ENCODE peak calls at places on chromosome X, in six cellular contexts. R, C, G, O, N and D are unnamed samples.

GRCh38 chrX:40757058-40757457 is 21.7 kb upstream of the MED14 start:
- DNase-seq in N (no peak), R (no peak), G (no peak), C (no peak), O (no peak), D (no peak)

GRCh38 chrX:153967536-153968214 is 3.9 kb downstream of the HCFC1 start:
- DNase-seq in N (no peak), R (no peak), O (no peak), G (no peak), C (no peak), D (no peak)

GRCh38 chrX:110418857-110419249 is 60.2 kb downstream of the RTL9 start:
- DNase-seq in N (no peak), O (no peak), R (no peak), G (no peak), C (no peak), D (no peak)

GRCh38 chrX:7233632-7234406 is 85.9 kb upstream of the PUDP start:
- DNase-seq in O (peak; percentile 0), G (no peak), N (no peak), C (no peak), R (no peak), D (no peak)

GRCh38 chrX:126509917-126510316 is 42.7 kb downstream of the DCAF12L1 start:
- DNase-seq in R (no peak), N (no peak), G (no peak), O (no peak), C (no peak), D (no peak)

GRCh38 chrX:148389629-148390028 is 110.8 kb upstream of the AFF2 start:
- DNase-seq in R (no peak), C (no peak), G (no peak), N (no peak), O (no peak), D (no peak)

GRCh38 chrX:19513383-19513782 is 1.9 kb downstream of the MAP3K15 start:
- DNase-seq in N (no peak), R (peak; percentile 45), G (no peak), C (no peak), O (no peak), D (no peak)

GRCh38 chrX:72255445-72255844 is 16.6 kb upstream of the ERCC6L start:
- DNase-seq in G (no peak), C (no peak), O (no peak), R (peak; percentile 67), N (no peak), D (no peak)

GRCh38 chrX:75547783-75548182 is 24.9 kb upstream of the ZDHHC15 start:
- DNase-seq in C (peak; percentile 70), N (no peak), O (peak; percentile 1), R (peak; percentile 71), G (no peak), D (peak; percentile 23)

GRCh38 chrX:103913356-103914020 is 48.9 kb upstream of the TMSB15B start:
- DNase-seq in C (no peak), G (no peak), O (peak; percentile 11), R (no peak), N (no peak), D (no peak)

GRCh38 chrX:20432746-20433374 is 166.2 kb upstream of the RPS6KA3 start:
- DNase-seq in C (no peak), N (no peak), G (no peak), R (no peak), O (no peak), D (no peak)

GRCh38 chrX:109839694-109840358 is 106.8 kb upstream of the ACSL4 start:
- DNase-seq in C (peak; percentile 66), O (no peak), G (no peak), R (no peak), N (no peak), D (peak; percentile 19)

GRCh38 chrX:73831500-73831899 is 268.5 kb downstream of the CHIC1 start:
- DNase-seq in C (no peak), O (no peak), R (no peak), N (no peak), G (no peak), D (no peak)

GRCh38 chrX:153874366-153875125 is 11.4 kb downstream of the L1CAM start:
- DNase-seq in O (no peak), N (no peak), R (no peak), G (no peak), C (no peak), D (no peak)

GRCh38 chrX:45668686-45669443 is 468.2 kb upstream of the DIPK2B start:
- DNase-seq in C (no peak), O (peak; percentile 90), N (no peak), R (no peak), G (peak; percentile 79), D (no peak)

GRCh38 chrX:34546366-34546765 is 110.7 kb downstream of the TMEM47 start:
- DNase-seq in G (no peak), C (no peak), N (no peak), R (no peak), O (no peak), D (no peak)

GRCh38 chrX:8845060-8845459 is 43.9 kb upstream of the FAM9A start:
- DNase-seq in R (no peak), G (no peak), C (no peak), O (peak; percentile 17), N (no peak), D (no peak)

GRCh38 chrX:1316527-1316926 is 20.1 kb upstream of the IL3RA start:
- DNase-seq in R (peak; percentile 89), O (no peak), G (no peak), N (no peak), C (peak; percentile 83), D (peak; percentile 75)

GRCh38 chrX:703466-704210 is 73.0 kb downstream of the SHOX start:
- DNase-seq in R (no peak), G (no peak), O (peak; percentile 60), N (no peak), C (no peak), D (no peak)

GRCh38 chrX:3161686-3162085 is 120.4 kb downstream of the ARSF start:
- DNase-seq in G (no peak), O (peak; percentile 60), N (no peak), C (no peak), R (no peak), D (no peak)

GRCh38 chrX:110036162-110037033 is 33.5 kb downstream of the TMEM164 start:
- DNase-seq in C (no peak), O (no peak), G (no peak), R (no peak), N (no peak), D (no peak)

GRCh38 chrX:23373129-23373804 is 38.6 kb downstream of the PTCHD1 start:
- DNase-seq in O (peak; percentile 26), G (peak; percentile 21), N (no peak), C (no peak), R (no peak), D (no peak)

GRCh38 chrX:39398215-39398972 is 597.1 kb downstream of the MID1IP1 start:
- DNase-seq in G (no peak), N (no peak), C (no peak), O (no peak), R (peak; percentile 44), D (no peak)

GRCh38 chrX:11768039-11768438 is 10.0 kb downstream of the MSL3 start:
- DNase-seq in R (no peak), C (no peak), N (no peak), G (no peak), O (no peak), D (no peak)

GRCh38 chrX:77668391-77669237 is 117.4 kb downstream of the ATRX start:
- DNase-seq in N (no peak), O (peak; percentile 9), R (no peak), C (no peak), G (no peak), D (no peak)

GRCh38 chrX:110284159-110284558 is 33.7 kb downstream of the AMMECR1 start:
- DNase-seq in O (peak; percentile 92), G (peak; percentile 54), R (no peak), C (no peak), N (no peak), D (no peak)

GRCh38 chrX:48597353-48598264 is at the start of gene WDR13:
- DNase-seq in N (peak; percentile 84), O (peak; percentile 94), C (peak; percentile 95), R (peak; percentile 93), G (peak; percentile 86), D (peak; percentile 92)

GRCh38 chrX:22126311-22126710 is 94.2 kb downstream of the PHEX start:
- DNase-seq in C (no peak), R (no peak), N (no peak), O (no peak), G (no peak), D (no peak)

GRCh38 chrX:131854586-131854985 is 168.5 kb upstream of the STK26 start:
- DNase-seq in C (no peak), G (no peak), N (no peak), O (peak; percentile 1), R (no peak), D (no peak)
- TF ChIP-seq CTCF in C (peak; percentile 17), G (peak; percentile 7), N (peak; percentile 55), O (peak; percentile 11), R (no peak), D (no peak)

GRCh38 chrX:150352114-150352513 is 11.0 kb upstream of the MAMLD1 start:
- DNase-seq in G (no peak), N (no peak), O (peak; percentile 42), C (no peak), R (no peak), D (no peak)

GRCh38 chrX:150352581-150352980 is 10.5 kb upstream of the MAMLD1 start:
- DNase-seq in O (no peak), G (no peak), N (no peak), R (no peak), C (no peak), D (no peak)

GRCh38 chrX:150347471-150347870 is 15.6 kb upstream of the MAMLD1 start:
- DNase-seq in C (peak; percentile 27), G (no peak), O (no peak), N (no peak), R (no peak), D (no peak)

DNA sequence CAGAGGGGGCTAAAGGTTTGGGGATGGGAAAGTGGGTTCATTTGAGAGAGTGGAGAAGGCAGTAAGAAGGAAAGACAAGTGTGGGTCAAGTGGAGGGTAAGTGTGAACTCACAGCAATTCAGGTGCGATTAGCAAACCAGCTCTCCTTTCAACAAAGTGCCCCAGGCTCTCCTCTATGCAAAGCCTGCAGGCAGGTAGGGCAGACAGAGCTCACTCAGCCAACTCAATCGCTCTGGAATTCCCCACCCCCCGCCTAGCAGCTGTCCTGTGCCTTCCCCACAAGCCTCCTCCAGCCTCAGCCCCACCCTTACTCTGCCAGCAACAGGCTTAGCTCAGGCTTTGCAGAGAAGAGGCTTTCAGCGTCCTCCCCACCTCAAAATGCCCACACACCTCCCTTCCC is 14.8 kb upstream of the MAMLD1 start:
- DNase-seq in C (no peak), R (no peak), G (no peak), O (no peak), N (no peak), D (no peak)
- TF ChIP-seq CTCF in C (no peak), R (no peak), G (no peak), O (no peak), N (no peak), D (no peak)

DNA sequence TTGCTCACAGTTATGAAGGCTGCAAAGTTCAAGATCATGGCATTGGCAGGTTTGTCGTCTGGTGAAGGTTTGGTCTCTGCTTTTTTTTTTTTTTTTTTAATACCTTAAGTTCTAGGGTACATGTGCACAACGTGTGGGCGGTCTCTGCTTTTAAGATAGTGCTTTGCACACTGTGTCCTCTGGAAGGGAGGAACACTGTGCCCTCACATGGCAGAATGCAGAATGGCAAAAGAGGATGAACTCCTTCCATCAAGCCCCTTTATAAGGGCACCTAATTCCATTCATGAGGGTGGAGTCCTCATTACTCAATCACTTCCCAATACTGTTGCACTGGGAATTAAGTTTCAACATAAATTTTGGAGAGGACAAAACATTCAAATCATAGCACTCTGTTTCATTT is 101.4 kb downstream of the GLRA2 start:
- DNase-seq in C (no peak), R (no peak), G (no peak), O (peak; percentile 15), N (no peak), D (no peak)
- TF ChIP-seq CTCF in C (no peak), R (no peak), G (no peak), O (peak; percentile 36), N (no peak), D (no peak)

GRCh38 chrX:155028192-155028591 is 1.5 kb downstream of the FUNDC2 start:
- DNase-seq in O (no peak), G (no peak), C (no peak), R (no peak), N (no peak), D (no peak)
- TF ChIP-seq CTCF in O (no peak), G (no peak), C (no peak), R (no peak), N (no peak), D (no peak)